ENCODE peak calls at places on chromosomes 7 and 10, in nine cellular contexts. U is PC-3; P is activated effector memory CD4-positive, alpha-beta T cell treated with anti-CD3 and anti-CD28 coated beads, Interleukin-2, amount 50 U/mL, for 16 hours; B is thoracic aorta; M is COLO829; V is ovary; Y is NCI-H748 treated with DMSO at 0.1 percent for 48 hours; H is AG08396; T is mucosa of gallbladder. K is an unnamed sample.

GRCh38 chr7:98681951-98682350 is 64.9 kb downstream of the NPTX2 start:
- DNase-seq in U (no peak), P (no peak), B (no peak), M (no peak), V (no peak), Y (peak), H (no peak), T (no peak), K (no peak)

GRCh38 chr10:119305860-119306513 is 98.6 kb downstream of the GRK5 start:
- DNase-seq in U (peak), P (peak), B (peak), M (no peak), V (peak), Y (no peak), H (peak), T (peak), K (peak)

GRCh38 chr10:14605231-14605925 is 169.3 kb downstream of the FAM107B start:
- DNase-seq in U (peak), P (peak), B (no peak), M (no peak), V (no peak), Y (no peak), H (peak), T (no peak), K (no peak)

GRCh38 chr7:108650487-108650886 is 80.8 kb downstream of the DNAJB9 start:
- DNase-seq in U (peak), P (no peak), B (no peak), M (no peak), V (no peak), Y (no peak), H (no peak), T (no peak), K (no peak)

GRCh38 chr7:74480861-74481417 is 27.2 kb downstream of the GTF2IRD1 start:
- DNase-seq in U (no peak), P (no peak), B (no peak), M (no peak), V (peak), Y (no peak), H (no peak), T (peak), K (no peak)

GRCh38 chr10:47456794-47457527 is 27.0 kb downstream of the ANXA8 start:
- DNase-seq in U (no peak), P (no peak), B (no peak), M (no peak), V (peak), Y (no peak), H (no peak), T (no peak), K (no peak)

GRCh38 chr10:59536576-59537014 is 173.1 kb downstream of the SLC16A9 start:
- DNase-seq in U (no peak), P (no peak), B (no peak), M (no peak), V (peak), Y (no peak), H (peak), T (no peak), K (no peak)

GRCh38 chr7:4700577-4701235 is 18.6 kb downstream of the FOXK1 start:
- DNase-seq in U (no peak), P (no peak), B (no peak), M (no peak), V (no peak), Y (no peak), H (peak), T (no peak), K (no peak)

GRCh38 chr10:28139138-28139537 is 140.3 kb upstream of the ODAD2 start:
- DNase-seq in U (peak), P (no peak), B (no peak), M (no peak), V (no peak), Y (no peak), H (no peak), T (no peak), K (no peak)

GRCh38 chr7:112399501-112399900 is 50.8 kb upstream of the IFRD1 start:
- DNase-seq in U (no peak), P (no peak), B (no peak), M (no peak), V (no peak), Y (no peak), H (no peak), T (no peak), K (no peak)

GRCh38 chr7:44269943-44270493 is 55.4 kb downstream of the CAMK2B start:
- DNase-seq in U (no peak), P (no peak), B (no peak), M (no peak), V (no peak), Y (no peak), H (no peak), T (no peak), K (no peak)

GRCh38 chr7:23058412-23059096 is 44.6 kb upstream of the HYCC1 start:
- DNase-seq in U (no peak), P (no peak), B (no peak), M (no peak), V (no peak), Y (no peak), H (no peak), T (no peak), K (no peak)

GRCh38 chr7:71547426-71547825 is 415.5 kb downstream of the GALNT17 start:
- DNase-seq in U (no peak), P (no peak), B (no peak), M (no peak), V (no peak), Y (no peak), H (no peak), T (no peak), K (no peak)

GRCh38 chr10:42942279-42942932 is 134.5 kb upstream of the RET start:
- DNase-seq in U (no peak), P (peak), B (no peak), M (no peak), V (no peak), Y (no peak), H (no peak), T (peak), K (no peak)

GRCh38 chr10:85651507-85651902 is 715.1 kb downstream of the GRID1 start:
- DNase-seq in U (no peak), P (no peak), B (no peak), M (no peak), V (no peak), Y (no peak), H (no peak), T (no peak), K (no peak)

GRCh38 chr7:5567810-5568209 is 144.2 kb upstream of the TNRC18 start:
- DNase-seq in U (no peak), P (no peak), B (no peak), M (no peak), V (no peak), Y (no peak), H (no peak), T (no peak), K (no peak)

GRCh38 chr10:33047655-33048054 is 89.6 kb upstream of the ITGB1 start:
- DNase-seq in U (peak), P (no peak), B (no peak), M (no peak), V (no peak), Y (no peak), H (no peak), T (no peak), K (no peak)

GRCh38 chr10:44989621-44990301 is 11.0 kb upstream of the ZNF22 start:
- DNase-seq in U (no peak), P (no peak), B (no peak), M (no peak), V (no peak), Y (no peak), H (no peak), T (peak), K (no peak)

GRCh38 chr10:34029455-34029854 is 695.0 kb upstream of the NRP1 start:
- DNase-seq in U (no peak), P (no peak), B (no peak), M (no peak), V (no peak), Y (no peak), H (no peak), T (no peak), K (no peak)

GRCh38 chr7:23514755-23515154 is 17.0 kb downstream of the TRA2A start:
- DNase-seq in U (no peak), P (no peak), B (no peak), M (no peak), V (no peak), Y (no peak), H (no peak), T (no peak), K (no peak)

K was measured in 8988T.